ENCODE peak calls at places on chromosomes 7 and 10, in six cellular contexts. One of them, this sample, is unnamed.

GRCh38 chr10:86363833-86364511 is 2.6 kb downstream of the GRID1 start:
- DNase-seq in adrenal gland: no peak
- DNase-seq in AG04450: no peak
- DNase-seq in uterus: no peak
- DNase-seq in aorta: peak; percentile 38
- DNase-seq in right lobe of liver: peak; percentile 36
- DNase-seq in this sample: no peak

GRCh38 chr7:70856889-70857511 is 274.9 kb upstream of the GALNT17 start:
- DNase-seq in aorta: peak; percentile 57
- DNase-seq in right lobe of liver: peak; percentile 70
- DNase-seq in AG04450: no peak
- DNase-seq in uterus: peak; percentile 59
- DNase-seq in adrenal gland: peak; percentile 78
- DNase-seq in this sample: peak; percentile 39

GRCh38 chr10:788796-789748 is 99.6 kb upstream of the DIP2C start:
- DNase-seq in aorta: peak; percentile 73
- DNase-seq in AG04450: peak; percentile 20
- DNase-seq in right lobe of liver: peak; percentile 84
- DNase-seq in uterus: no peak
- DNase-seq in adrenal gland: peak; percentile 96
- DNase-seq in this sample: no peak

GRCh38 chr10:37700886-37701780 is 156.3 kb downstream of the ZNF248 start:
- DNase-seq in right lobe of liver: no peak
- DNase-seq in AG04450: no peak
- DNase-seq in aorta: no peak
- DNase-seq in uterus: no peak
- DNase-seq in adrenal gland: no peak
- DNase-seq in this sample: no peak

GRCh38 chr7:151408839-151409554 is 841 bp downstream of the WDR86 start:
- DNase-seq in AG04450: no peak
- DNase-seq in uterus: no peak
- DNase-seq in aorta: no peak
- DNase-seq in right lobe of liver: peak; percentile 49
- DNase-seq in adrenal gland: no peak
- DNase-seq in this sample: peak; percentile 46

GRCh38 chr10:53209941-53210611 is 437.5 kb upstream of the MBL2 start:
- DNase-seq in adrenal gland: no peak
- DNase-seq in AG04450: no peak
- DNase-seq in aorta: no peak
- DNase-seq in uterus: no peak
- DNase-seq in right lobe of liver: no peak
- DNase-seq in this sample: no peak

GRCh38 chr10:97159906-97160305 is 25.9 kb downstream of the SLIT1 start:
- DNase-seq in aorta: no peak
- DNase-seq in adrenal gland: no peak
- DNase-seq in right lobe of liver: no peak
- DNase-seq in AG04450: no peak
- DNase-seq in uterus: no peak
- DNase-seq in this sample: no peak

GRCh38 chr10:113663142-113663541 is 699 bp downstream of the NRAP start:
- DNase-seq in aorta: no peak
- DNase-seq in AG04450: no peak
- DNase-seq in right lobe of liver: no peak
- DNase-seq in uterus: no peak
- DNase-seq in adrenal gland: no peak
- DNase-seq in this sample: no peak

GRCh38 chr7:102291056-102291915 is 4.6 kb downstream of the SH2B2 start:
- DNase-seq in adrenal gland: no peak
- DNase-seq in AG04450: no peak
- DNase-seq in aorta: no peak
- DNase-seq in right lobe of liver: no peak
- DNase-seq in uterus: no peak
- DNase-seq in this sample: no peak

GRCh38 chr7:79298145-79298760 is 155.2 kb downstream of the MAGI2 start:
- DNase-seq in uterus: no peak
- DNase-seq in AG04450: peak; percentile 45
- DNase-seq in right lobe of liver: no peak
- DNase-seq in adrenal gland: peak; percentile 50
- DNase-seq in aorta: no peak
- DNase-seq in this sample: no peak

GRCh38 chr7:87816389-87816788 is 59.8 kb downstream of the SLC25A40 start:
- DNase-seq in aorta: no peak
- DNase-seq in uterus: no peak
- DNase-seq in right lobe of liver: no peak
- DNase-seq in adrenal gland: no peak
- DNase-seq in AG04450: no peak
- DNase-seq in this sample: no peak

GRCh38 chr10:124983321-124983720 is 41.4 kb downstream of the ZRANB1 start:
- DNase-seq in right lobe of liver: no peak
- DNase-seq in uterus: no peak
- DNase-seq in AG04450: no peak
- DNase-seq in aorta: no peak
- DNase-seq in adrenal gland: no peak
- DNase-seq in this sample: no peak

GRCh38 chr7:29115753-29116152 is 30.6 kb downstream of the CPVL start:
- DNase-seq in aorta: no peak
- DNase-seq in uterus: no peak
- DNase-seq in adrenal gland: no peak
- DNase-seq in AG04450: no peak
- DNase-seq in right lobe of liver: no peak
- DNase-seq in this sample: no peak

GRCh38 chr7:571096-572012 is 51.7 kb upstream of the PDGFA start:
- DNase-seq in right lobe of liver: no peak
- DNase-seq in uterus: no peak
- DNase-seq in aorta: no peak
- DNase-seq in adrenal gland: no peak
- DNase-seq in AG04450: no peak
- DNase-seq in this sample: no peak

GRCh38 chr10:47081264-47081663 is 170.0 kb downstream of the PTPN20 start:
- DNase-seq in AG04450: no peak
- DNase-seq in adrenal gland: no peak
- DNase-seq in uterus: no peak
- DNase-seq in right lobe of liver: no peak
- DNase-seq in aorta: no peak
- DNase-seq in this sample: no peak

GRCh38 chr7:129160161-129160911 is 15.8 kb downstream of the TSPAN33 start:
- DNase-seq in adrenal gland: no peak
- DNase-seq in right lobe of liver: no peak
- DNase-seq in AG04450: no peak
- DNase-seq in uterus: no peak
- DNase-seq in aorta: no peak
- DNase-seq in this sample: no peak

GRCh38 chr7:67018940-67019339 is 22.3 kb downstream of the TYW1 start:
- DNase-seq in adrenal gland: no peak
- DNase-seq in uterus: no peak
- DNase-seq in AG04450: no peak
- DNase-seq in right lobe of liver: no peak
- DNase-seq in aorta: no peak
- DNase-seq in this sample: no peak

GRCh38 chr10:822661-823367 is 108.7 kb downstream of the LARP4B start:
- DNase-seq in AG04450: no peak
- DNase-seq in uterus: no peak
- DNase-seq in adrenal gland: no peak
- DNase-seq in aorta: no peak
- DNase-seq in right lobe of liver: no peak
- DNase-seq in this sample: no peak

GRCh38 chr10:60732240-60733188 is 45.8 kb upstream of the CDK1 start:
- DNase-seq in adrenal gland: peak; percentile 1
- DNase-seq in right lobe of liver: no peak
- DNase-seq in aorta: peak; percentile 42
- DNase-seq in uterus: peak; percentile 18
- DNase-seq in AG04450: no peak
- DNase-seq in this sample: no peak

GRCh38 chr10:69653561-69653960 is 23.5 kb downstream of the FAM241B start:
- DNase-seq in aorta: no peak
- DNase-seq in right lobe of liver: no peak
- DNase-seq in uterus: no peak
- DNase-seq in AG04450: no peak
- DNase-seq in adrenal gland: no peak
- DNase-seq in this sample: no peak

GRCh38 chr10:33492914-33493313 is 158.4 kb upstream of the NRP1 start:
- DNase-seq in adrenal gland: no peak
- DNase-seq in aorta: no peak
- DNase-seq in right lobe of liver: no peak
- DNase-seq in uterus: no peak
- DNase-seq in AG04450: no peak
- DNase-seq in this sample: no peak
- H3K9me3 ChIP-seq in adrenal gland: no peaks in the 10 kb centered on the region
- H3K9me3 ChIP-seq in aorta: no peaks in the 10 kb centered on the region
- H3K9me3 ChIP-seq in right lobe of liver: no peaks in the 10 kb centered on the region
- H3K9me3 ChIP-seq in uterus: no peaks in the 10 kb centered on the region
- H3K9me3 ChIP-seq in AG04450: no peaks in the 10 kb centered on the region
- H3K9me3 ChIP-seq in this sample: no peaks in the 10 kb centered on the region

DNA sequence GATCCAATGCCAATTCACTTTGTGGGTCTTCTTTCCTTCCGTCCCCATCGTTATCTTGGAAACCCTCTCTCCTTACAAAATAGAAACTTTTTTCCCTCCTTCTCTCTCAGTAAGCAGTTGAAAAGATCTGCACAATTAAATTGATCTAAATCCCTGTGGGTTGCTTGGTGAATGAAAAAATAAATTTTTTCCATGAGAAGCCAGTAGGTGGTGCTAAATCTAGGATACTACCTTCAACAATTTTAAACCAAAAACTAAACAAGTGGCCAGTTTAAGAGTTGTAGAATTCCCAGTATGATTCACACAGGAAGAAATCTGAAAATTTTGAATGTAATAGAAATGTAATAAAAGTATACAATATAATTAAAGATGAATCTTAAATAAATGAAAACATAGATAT is 990.3 kb upstream of the ZNF722 start:
- DNase-seq in uterus: no peak
- DNase-seq in aorta: no peak
- DNase-seq in AG04450: no peak
- DNase-seq in right lobe of liver: no peak
- DNase-seq in adrenal gland: no peak
- DNase-seq in this sample: no peak
- H3K9me3 ChIP-seq in uterus: no peaks in the 10 kb centered on the region
- H3K9me3 ChIP-seq in aorta: peaks cover 4% of the 10 kb centered on the region
- H3K9me3 ChIP-seq in AG04450: peaks cover 25% of the 10 kb centered on the region
- H3K9me3 ChIP-seq in right lobe of liver: no peaks in the 10 kb centered on the region
- H3K9me3 ChIP-seq in adrenal gland: no peaks in the 10 kb centered on the region
- H3K9me3 ChIP-seq in this sample: no peaks in the 10 kb centered on the region

DNA sequence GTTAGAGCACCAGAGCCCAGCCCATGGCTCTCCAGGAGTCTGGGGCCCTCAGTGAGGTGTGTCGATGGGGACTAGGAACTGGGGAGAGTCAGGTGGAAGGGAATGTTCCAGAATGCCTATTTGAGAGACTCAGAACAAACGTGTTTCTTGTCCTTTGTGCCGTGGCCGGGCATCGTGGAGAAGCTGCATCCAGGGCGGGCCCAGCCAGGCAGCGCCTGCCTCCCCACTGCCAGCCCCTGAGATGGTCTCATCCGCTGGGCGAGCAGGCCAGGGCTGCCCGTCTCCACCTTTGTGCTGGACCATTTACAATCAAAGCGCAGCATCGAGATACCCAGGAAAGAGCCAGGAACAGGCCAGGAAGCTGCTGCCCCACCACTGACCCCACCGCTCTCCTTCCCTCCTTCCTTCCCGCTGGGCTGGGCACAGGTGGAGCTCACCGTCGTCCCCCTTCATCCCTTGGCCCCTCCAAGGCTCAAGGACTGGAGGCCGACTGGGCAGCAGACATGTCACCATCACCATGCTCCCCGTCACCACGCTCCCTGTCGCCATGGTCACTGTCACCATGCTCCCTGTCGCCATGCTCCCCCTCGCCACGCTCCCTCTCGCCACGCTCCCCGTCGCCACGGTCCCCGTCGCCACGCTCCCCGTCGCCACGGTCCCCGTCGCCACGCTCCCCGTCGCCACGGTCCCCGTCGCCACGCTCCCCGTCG is 71.1 kb upstream of the ADGRA1 start:
- DNase-seq in adrenal gland: no peak
- DNase-seq in AG04450: no peak
- DNase-seq in right lobe of liver: no peak
- DNase-seq in aorta: no peak
- DNase-seq in uterus: no peak
- DNase-seq in this sample: no peak
- H3K9me3 ChIP-seq in adrenal gland: no peaks in the 10 kb centered on the region
- H3K9me3 ChIP-seq in AG04450: peaks cover 91% of the 10 kb centered on the region
- H3K9me3 ChIP-seq in right lobe of liver: no peaks in the 10 kb centered on the region
- H3K9me3 ChIP-seq in aorta: no peaks in the 10 kb centered on the region
- H3K9me3 ChIP-seq in uterus: no peaks in the 10 kb centered on the region
- H3K9me3 ChIP-seq in this sample: no peaks in the 10 kb centered on the region

GRCh38 chr10:15879663-15880062 is 19.4 kb upstream of the MINDY3 start:
- DNase-seq in uterus: no peak
- DNase-seq in aorta: no peak
- DNase-seq in adrenal gland: no peak
- DNase-seq in AG04450: no peak
- DNase-seq in right lobe of liver: no peak
- DNase-seq in this sample: no peak
- H3K9me3 ChIP-seq in uterus: no peaks in the 10 kb centered on the region
- H3K9me3 ChIP-seq in aorta: no peaks in the 10 kb centered on the region
- H3K9me3 ChIP-seq in adrenal gland: no peaks in the 10 kb centered on the region
- H3K9me3 ChIP-seq in AG04450: no peaks in the 10 kb centered on the region
- H3K9me3 ChIP-seq in right lobe of liver: no peaks in the 10 kb centered on the region
- H3K9me3 ChIP-seq in this sample: no peaks in the 10 kb centered on the region

GRCh38 chr7:137966636-137967142 is 35.2 kb downstream of the CREB3L2 start:
- DNase-seq in aorta: no peak
- DNase-seq in adrenal gland: no peak
- DNase-seq in uterus: no peak
- DNase-seq in AG04450: no peak
- DNase-seq in right lobe of liver: no peak
- DNase-seq in this sample: no peak

GRCh38 chr7:137969828-137970227 is 32.1 kb downstream of the CREB3L2 start:
- DNase-seq in AG04450: no peak
- DNase-seq in right lobe of liver: no peak
- DNase-seq in aorta: no peak
- DNase-seq in adrenal gland: no peak
- DNase-seq in uterus: no peak
- DNase-seq in this sample: no peak

GRCh38 chr7:137970263-137970975 is 31.5 kb downstream of the CREB3L2 start:
- DNase-seq in uterus: peak; percentile 56
- DNase-seq in right lobe of liver: no peak
- DNase-seq in aorta: peak; percentile 82
- DNase-seq in AG04450: no peak
- DNase-seq in adrenal gland: peak; percentile 71
- DNase-seq in this sample: no peak

GRCh38 chr7:137967143-137968018 is 34.5 kb downstream of the CREB3L2 start:
- DNase-seq in uterus: no peak
- DNase-seq in aorta: no peak
- DNase-seq in adrenal gland: no peak
- DNase-seq in right lobe of liver: no peak
- DNase-seq in AG04450: no peak
- DNase-seq in this sample: no peak

GRCh38 chr7:137968890-137969289 is 33.0 kb downstream of the CREB3L2 start:
- DNase-seq in right lobe of liver: no peak
- DNase-seq in AG04450: no peak
- DNase-seq in adrenal gland: no peak
- DNase-seq in uterus: no peak
- DNase-seq in aorta: no peak
- DNase-seq in this sample: no peak
- H3K9me3 ChIP-seq in right lobe of liver: no peaks in the 10 kb centered on the region
- H3K9me3 ChIP-seq in AG04450: no peaks in the 10 kb centered on the region
- H3K9me3 ChIP-seq in adrenal gland: no peaks in the 10 kb centered on the region
- H3K9me3 ChIP-seq in uterus: no peaks in the 10 kb centered on the region
- H3K9me3 ChIP-seq in aorta: no peaks in the 10 kb centered on the region
- H3K9me3 ChIP-seq in this sample: no peaks in the 10 kb centered on the region

DNA sequence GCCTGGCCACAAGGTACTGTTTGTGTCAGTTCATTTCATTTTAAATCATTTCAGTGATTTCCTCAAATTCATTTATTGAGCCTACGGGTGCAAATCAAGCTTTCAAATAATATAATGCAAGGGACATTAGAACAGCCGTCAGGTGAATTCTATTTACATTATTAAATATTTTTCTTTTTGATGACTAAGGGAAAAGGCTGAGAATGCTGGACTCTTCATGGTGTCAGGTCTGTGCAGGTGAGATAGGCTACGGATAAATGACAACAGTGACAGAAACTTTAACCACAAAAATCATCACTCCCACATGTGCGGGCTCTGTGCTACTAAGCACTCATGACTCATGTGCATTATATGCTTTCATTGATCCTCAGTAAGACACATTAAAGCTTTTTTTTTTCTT is 149.2 kb upstream of the ZNF716 start:
- DNase-seq in aorta: no peak
- DNase-seq in uterus: no peak
- DNase-seq in adrenal gland: no peak
- DNase-seq in AG04450: no peak
- DNase-seq in right lobe of liver: no peak
- DNase-seq in this sample: no peak
- H3K9me3 ChIP-seq in aorta: peaks cover 2% of the 10 kb centered on the region
- H3K9me3 ChIP-seq in uterus: no peaks in the 10 kb centered on the region
- H3K9me3 ChIP-seq in adrenal gland: no peaks in the 10 kb centered on the region
- H3K9me3 ChIP-seq in AG04450: peaks cover 37% of the 10 kb centered on the region
- H3K9me3 ChIP-seq in right lobe of liver: no peaks in the 10 kb centered on the region
- H3K9me3 ChIP-seq in this sample: no peaks in the 10 kb centered on the region

This sample was measured in CD8-positive, alpha-beta T cell.